ENCODE peak calls at places on chromosome 5, in ten cellular contexts. A is left ventricle myocardium superior; W is stimulated activated naive CD8-positive, alpha-beta T cell treated with anti-CD3 and anti-CD28 coated beads, Interleukin-15, amount 100 ng/mL, for 72 hours; C is HT1080; S is glutamatergic neuron; H is stimulated activated CD4-positive, alpha-beta T cell treated with anti-CD3 and anti-CD28 coated beads, Interleukin-2, amount 100 ng/mL, for 24 hours; O is fibroblast of lung; V is NCI-H510A treated with DMSO at 0.1 percent for 48 hours; I is COR-L47; J is CD4-positive, alpha-beta memory T cell. B is an unnamed sample.

GRCh38 chr5:129097498-129098296 is 3.1 kb downstream of the ISOC1 start:
- DNase-seq in A (peak), W (no peak), C (no peak), S (no peak), H (no peak), O (no peak), V (no peak), I (no peak), J (no peak), B (peak)

GRCh38 chr5:53069626-53070025 is 39.9 kb downstream of the MOCS2 start:
- DNase-seq in A (no peak), W (peak), C (peak), S (no peak), H (peak), O (peak), V (no peak), I (no peak), J (no peak), B (peak)

GRCh38 chr5:119743927-119744326 is 114.6 kb downstream of the FAM170A start:
- DNase-seq in A (no peak), W (no peak), C (peak), S (no peak), H (no peak), O (no peak), V (peak), I (peak), J (peak), B (peak)

GRCh38 chr5:82657036-82657699 is 379.0 kb upstream of the RPS23 start:
- DNase-seq in A (no peak), W (no peak), C (peak), S (no peak), H (no peak), O (no peak), V (no peak), I (no peak), J (no peak), B (no peak)

GRCh38 chr5:35644543-35644942 is 26.9 kb downstream of the SPEF2 start:
- DNase-seq in A (no peak), W (no peak), C (no peak), S (no peak), H (no peak), O (no peak), V (no peak), I (no peak), J (no peak), B (no peak)

GRCh38 chr5:56735845-56736641 is 79.3 kb upstream of the MAP3K1 start:
- DNase-seq in A (no peak), W (no peak), C (no peak), S (no peak), H (peak), O (no peak), V (no peak), I (no peak), J (peak), B (no peak)

GRCh38 chr5:132657676-132658382 is at the start of gene IL13:
- DNase-seq in A (no peak), W (no peak), C (no peak), S (no peak), H (no peak), O (no peak), V (no peak), I (no peak), J (no peak), B (no peak)

GRCh38 chr5:144227363-144227762 is 56.7 kb downstream of the KCTD16 start:
- DNase-seq in A (no peak), W (no peak), C (no peak), S (no peak), H (no peak), O (no peak), V (no peak), I (no peak), J (no peak), B (no peak)